ENCODE peak calls at places on chromosomes 5 and 9, in seven cellular contexts. C is psoas muscle, F is H7, A is iPS DF 19.7, P is AG08396, V is chondrocyte, H is NCI-H524 treated with DMSO at 0.1 percent for 48 hours. X is an unnamed sample.

GRCh38 chr5:6322163-6322713 is 56.1 kb downstream of the MED10 start:
- DNase-seq in C (no peak), F (no peak), A (no peak), P (no peak), V (peak; percentile 69), H (no peak), X (no peak)

GRCh38 chr5:67012241-67012640 is 184.4 kb downstream of the CD180 start:
- DNase-seq in C (no peak), F (no peak), A (no peak), P (no peak), V (no peak), H (no peak), X (no peak)

GRCh38 chr9:5892456-5893133 is 1.9 kb downstream of the MLANA start:
- DNase-seq in C (no peak), F (no peak), A (no peak), P (no peak), V (no peak), H (no peak), X (no peak)

GRCh38 chr5:68565427-68565826 is 349.9 kb downstream of the PIK3R1 start:
- DNase-seq in C (no peak), F (no peak), A (no peak), P (no peak), V (no peak), H (no peak), X (no peak)

GRCh38 chr5:93330506-93330905 is 250.5 kb downstream of the NR2F1-AS1 start:
- DNase-seq in C (no peak), F (no peak), A (no peak), P (peak; percentile 34), V (no peak), H (no peak), X (no peak)

GRCh38 chr5:157478726-157479125 is 18.7 kb downstream of the NIPAL4 start:
- DNase-seq in C (no peak), F (no peak), A (no peak), P (no peak), V (no peak), H (no peak), X (no peak)

GRCh38 chr5:88743231-88743879 is 139.6 kb downstream of the MEF2C start:
- DNase-seq in C (no peak), F (no peak), A (no peak), P (no peak), V (no peak), H (no peak), X (no peak)

GRCh38 chr5:65262590-65263189 is 219.0 kb downstream of the ADAMTS6 start:
- DNase-seq in C (no peak), F (no peak), A (no peak), P (peak; percentile 29), V (no peak), H (no peak), X (peak; percentile 56)

GRCh38 chr5:21711854-21712752 is 1141.0 kb downstream of the CDH12 start:
- DNase-seq in C (no peak), F (no peak), A (no peak), P (no peak), V (no peak), H (no peak), X (no peak)

X was measured in neural progenitor cell.